ENCODE peak calls at places on chromosomes 7 and 10, in seven cellular contexts. V is psoas muscle, D is heart right ventricle, L is activated B cell treated with CpG ODN at 0.5 μM for 24 hours, N is lower lobe of right lung, I is cardiac fibroblast, W is AG09309. K is an unnamed sample.

GRCh38 chr10:15472431-15473400 is 101.6 kb upstream of the FAM171A1 start:
- DNase-seq in I (peak; percentile 86), D (no peak), L (no peak), W (peak; percentile 46), V (no peak), N (no peak), K (no peak)

GRCh38 chr10:58175990-58176910 is 91.4 kb downstream of the IPMK start:
- DNase-seq in N (no peak), D (no peak), L (no peak), W (no peak), V (no peak), I (peak; percentile 63), K (no peak)

GRCh38 chr7:2523941-2524807 is 4.6 kb downstream of the LFNG start:
- DNase-seq in D (peak; percentile 90), L (no peak), V (peak; percentile 84), W (no peak), I (peak; percentile 57), N (peak; percentile 90), K (peak; percentile 54)

GRCh38 chr10:102752934-102753664 is 9.4 kb downstream of the WBP1L start:
- DNase-seq in V (no peak), D (no peak), N (no peak), L (no peak), I (peak; percentile 86), W (no peak), K (no peak)

GRCh38 chr7:96710544-96710943 is 898 bp upstream of the SEM1 start:
- DNase-seq in L (no peak), W (no peak), N (no peak), V (no peak), I (no peak), D (no peak), K (no peak)

GRCh38 chr10:121597504-121598241 is 571 bp downstream of the FGFR2 start:
- DNase-seq in D (peak; percentile 16), V (peak; percentile 28), L (no peak), I (no peak), W (no peak), N (no peak), K (no peak)

GRCh38 chr10:70295946-70296345 is 12.1 kb upstream of the NPFFR1 start:
- DNase-seq in I (no peak), L (no peak), V (no peak), D (no peak), W (no peak), N (no peak), K (no peak)

GRCh38 chr7:99579956-99580777 is 17.9 kb upstream of the TMEM225B start:
- DNase-seq in W (no peak), N (no peak), D (peak; percentile 30), V (peak; percentile 38), I (peak; percentile 35), L (peak; percentile 42), K (no peak)

GRCh38 chr7:668139-668871 is 58.2 kb upstream of the DNAAF5 start:
- DNase-seq in I (peak; percentile 87), V (no peak), D (no peak), W (peak; percentile 46), L (no peak), N (no peak), K (no peak)

DNA sequence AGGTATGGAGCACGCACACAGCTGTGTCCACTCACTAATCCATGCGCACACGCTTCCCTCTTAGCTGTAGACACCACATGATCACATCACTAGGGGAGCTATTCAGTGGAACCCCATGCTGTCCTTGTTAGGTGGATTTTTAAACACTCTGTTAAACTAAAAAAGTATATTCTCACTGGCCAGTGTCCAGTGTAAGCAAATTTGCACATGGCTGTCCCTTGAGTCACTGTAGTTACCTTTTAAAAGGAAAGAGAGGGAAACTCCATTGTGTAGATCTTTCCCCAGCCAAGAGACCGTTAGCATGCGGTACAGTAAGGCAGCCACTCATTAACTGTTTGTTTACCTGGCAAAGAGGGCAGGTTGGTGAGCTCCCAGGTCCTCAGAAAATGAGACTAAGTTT is 81.6 kb upstream of the INSYN2A start:
- DNase-seq in N (no peak), I (no peak), V (no peak), W (no peak), D (no peak), L (no peak), K (no peak)
- TF ChIP-seq CTCF in N (no peak), I (no peak), V (no peak), W (peak; percentile 8), D (no peak), L (no peak), K (no peak)

GRCh38 chr7:44307301-44307900 is 18.0 kb downstream of the CAMK2B start:
- DNase-seq in D (no peak), N (no peak), I (peak; percentile 82), L (peak; percentile 2), V (no peak), W (no peak), K (no peak)
- TF ChIP-seq CTCF in D (no peak), N (no peak), I (peak; percentile 42), L (no peak), V (no peak), W (peak; percentile 59), K (no peak)

GRCh38 chr10:115092258-115092554 is 959 bp upstream of the ATRNL1 start:
- DNase-seq in N (no peak), V (no peak), W (no peak), L (no peak), I (no peak), D (no peak), K (no peak)

GRCh38 chr10:115092555-115093285 is 445 bp upstream of the ATRNL1 start:
- DNase-seq in D (peak; percentile 17), V (peak; percentile 29), W (peak; percentile 5), N (no peak), I (peak; percentile 48), L (peak; percentile 60), K (no peak)

GRCh38 chr10:115094605-115095004 is 1.4 kb downstream of the ATRNL1 start:
- DNase-seq in W (no peak), L (no peak), D (no peak), I (no peak), N (no peak), V (no peak), K (no peak)

GRCh38 chr10:115093286-115093775 is at the start of gene ATRNL1:
- DNase-seq in N (no peak), D (peak; percentile 21), I (peak; percentile 7), W (no peak), V (peak; percentile 21), L (no peak), K (no peak)

GRCh38 chr10:115093776-115094361 is 704 bp downstream of the ATRNL1 start:
- DNase-seq in W (no peak), V (no peak), I (no peak), L (peak; percentile 28), D (no peak), N (no peak), K (no peak)
- TF ChIP-seq CTCF in W (peak; percentile 3), V (no peak), I (no peak), L (no peak), D (no peak), N (no peak), K (no peak)

DNA sequence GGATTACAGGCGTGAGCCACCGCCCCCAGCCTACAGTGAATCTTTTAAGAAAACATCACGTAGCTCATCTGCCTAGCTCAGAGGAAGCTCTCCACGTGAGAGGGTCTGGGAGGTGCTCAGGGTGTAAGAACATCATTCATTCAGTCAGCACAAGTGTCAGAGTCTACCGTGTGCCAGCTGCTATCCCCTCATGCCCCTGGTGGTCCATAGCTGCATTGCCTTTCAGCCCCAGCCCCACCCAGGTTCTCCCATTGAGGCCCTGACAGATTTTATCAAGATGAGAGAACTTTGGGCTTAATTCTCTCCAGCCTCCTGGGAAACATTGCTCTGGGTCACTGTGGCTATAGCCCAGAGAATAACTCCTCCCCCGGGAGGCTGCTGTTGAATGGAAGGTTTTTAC is 45.1 kb downstream of the ZNF503 start:
- DNase-seq in V (no peak), L (no peak), D (no peak), I (no peak), W (no peak), N (no peak), K (no peak)
- TF ChIP-seq CTCF in V (no peak), L (no peak), D (no peak), I (no peak), W (no peak), N (no peak), K (no peak)

GRCh38 chr10:86682675-86683074 is 14.4 kb downstream of the LDB3 start:
- DNase-seq in V (no peak), N (no peak), L (no peak), D (no peak), I (no peak), W (no peak), K (no peak)

GRCh38 chr10:86685893-86686632 is 17.8 kb downstream of the LDB3 start:
- DNase-seq in D (no peak), W (no peak), I (no peak), V (no peak), L (no peak), N (no peak), K (no peak)

GRCh38 chr10:86685416-86685815 is 17.1 kb downstream of the LDB3 start:
- DNase-seq in W (no peak), V (no peak), N (no peak), L (no peak), D (no peak), I (no peak), K (no peak)

GRCh38 chr10:86681722-86682386 is 13.5 kb downstream of the LDB3 start:
- DNase-seq in V (no peak), D (no peak), I (no peak), W (no peak), L (no peak), N (no peak), K (no peak)

GRCh38 chr10:86684305-86684704 is 16.0 kb downstream of the LDB3 start:
- DNase-seq in D (peak; percentile 72), I (peak; percentile 50), N (no peak), W (no peak), V (peak; percentile 75), L (no peak), K (no peak)
- TF ChIP-seq CTCF in D (peak; percentile 61), I (peak; percentile 41), N (peak; percentile 27), W (peak; percentile 59), V (peak; percentile 80), L (no peak), K (no peak)